ENCODE peak calls at places on chromosome 12, in nine cellular contexts. I, Y, U, C, K, V, N, A and G are unnamed samples.

GRCh38 chr12:10940389-10940788 is 1.3 kb upstream of the TAS2R14 start:
- DNase-seq in I (no peak), Y (no peak), U (no peak), C (peak), K (no peak), V (no peak), N (peak), A (peak), G (no peak)

GRCh38 chr12:58425481-58426392 is 484.4 kb downstream of the ATP23 start:
- DNase-seq in I (no peak), Y (peak), U (no peak), C (peak), K (no peak), V (no peak), N (peak), A (peak), G (peak)

GRCh38 chr12:88111074-88111652 is 30.7 kb downstream of the CEP290 start:
- DNase-seq in I (no peak), Y (peak), U (no peak), C (peak), K (no peak), V (no peak), N (peak), A (peak), G (no peak)

GRCh38 chr12:92615703-92616102 is 87.1 kb upstream of the PLEKHG7 start:
- DNase-seq in I (no peak), Y (no peak), U (no peak), C (no peak), K (no peak), V (no peak), N (no peak), A (no peak), G (no peak)

GRCh38 chr12:121138284-121138683 is 5.6 kb downstream of the P2RX7 start:
- DNase-seq in I (no peak), Y (no peak), U (no peak), C (no peak), K (no peak), V (no peak), N (no peak), A (no peak), G (no peak)

GRCh38 chr12:80714846-80715245 is 1.9 kb upstream of the MYF5 start:
- DNase-seq in I (no peak), Y (no peak), U (no peak), C (no peak), K (no peak), V (no peak), N (no peak), A (no peak), G (no peak)

GRCh38 chr12:20585055-20585625 is 110.0 kb upstream of the SLCO1C1 start:
- DNase-seq in I (no peak), Y (no peak), U (no peak), C (no peak), K (no peak), V (no peak), N (no peak), A (no peak), G (no peak)

GRCh38 chr12:76310110-76310509 is 38.1 kb downstream of the BBS10 start:
- DNase-seq in I (no peak), Y (no peak), U (no peak), C (peak), K (no peak), V (no peak), N (peak), A (peak), G (no peak)

GRCh38 chr12:12546314-12546772 is 16.3 kb downstream of the DUSP16 start:
- DNase-seq in I (no peak), Y (no peak), U (no peak), C (peak), K (no peak), V (no peak), N (no peak), A (no peak), G (no peak)

GRCh38 chr12:22715254-22715653 is 90.3 kb downstream of the ETNK1 start:
- DNase-seq in I (no peak), Y (no peak), U (no peak), C (no peak), K (no peak), V (no peak), N (no peak), A (no peak), G (no peak)

DNA sequence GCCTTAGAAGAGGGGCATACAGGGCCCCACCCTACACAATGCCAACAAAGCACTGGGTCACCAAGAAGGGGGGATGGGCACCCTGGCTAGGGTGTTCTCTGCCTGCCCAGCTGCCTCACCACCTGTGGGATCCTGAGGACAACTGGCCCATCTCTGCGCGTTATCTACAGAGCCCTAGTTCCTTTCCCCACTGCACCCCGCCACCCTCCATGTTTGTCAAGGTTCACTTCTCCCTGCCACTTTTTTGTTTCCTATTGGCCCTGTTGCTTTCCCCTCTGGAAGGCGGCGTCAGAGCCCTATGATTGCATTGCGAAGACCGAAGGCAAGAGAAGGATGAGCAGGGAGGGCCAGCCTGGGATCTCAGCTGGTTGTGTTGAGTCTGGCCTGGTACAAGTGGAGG is 1.6 kb downstream of the SLC48A1 start:
- DNase-seq in I (no peak), Y (no peak), U (no peak), C (no peak), K (no peak), V (no peak), N (no peak), A (no peak), G (no peak)
- H3K4me3 ChIP-seq in I (no peak), Y (no peak), U (no peak), C (no peak), K (no peak), V (no peak), N (no peak), A (no peak), G (no peak)

DNA sequence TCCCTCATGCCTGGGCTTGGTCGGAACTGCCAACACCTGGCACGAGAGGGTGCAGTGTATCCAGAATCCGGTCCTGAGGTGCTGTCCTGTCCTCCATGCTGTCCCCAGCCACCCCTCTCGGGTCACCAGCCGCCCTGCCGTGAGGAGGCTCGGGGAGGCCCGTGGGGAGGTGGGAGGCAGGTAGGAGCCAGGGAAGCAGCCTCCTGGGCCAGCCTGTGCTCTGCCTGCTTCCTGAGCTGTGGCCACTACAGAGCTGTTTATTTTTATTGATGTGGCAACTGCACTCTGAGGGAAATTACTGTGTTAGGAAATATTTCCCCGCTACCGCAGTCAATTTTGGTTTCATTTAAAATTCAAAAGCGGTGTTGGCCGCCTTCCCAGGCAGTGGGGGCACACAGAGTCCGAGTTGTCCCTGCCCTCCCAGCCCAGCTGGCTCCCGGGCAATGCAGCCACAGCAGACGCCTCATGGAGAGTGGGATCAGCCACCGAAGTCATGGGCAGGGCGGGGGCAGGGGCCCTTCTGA is 18.3 kb downstream of the NOC4L start:
- DNase-seq in I (no peak), Y (no peak), U (peak), C (peak), K (no peak), V (no peak), N (no peak), A (peak), G (no peak)
- TF ChIP-seq CTCF in I (no peak), Y (no peak), U (no peak), C (no peak), K (no peak), V (no peak), N (no peak), A (no peak), G (no peak)

GRCh38 chr12:130160711-130161231 is 1.5 kb upstream of the FZD10 start:
- DNase-seq in I (no peak), Y (no peak), U (no peak), C (no peak), K (no peak), V (no peak), N (no peak), A (no peak), G (no peak)
- H3K4me3 ChIP-seq in I (peak), Y (no peak), U (peak), C (no peak), K (no peak), V (no peak), N (peak), A (no peak), G (no peak)

GRCh38 chr12:50642035-50642451 is 121.9 kb upstream of the ATF1 start:
- DNase-seq in I (no peak), Y (no peak), U (no peak), C (peak), K (no peak), V (no peak), N (peak), A (peak), G (no peak)

GRCh38 chr12:50642755-50643154 is 121.1 kb upstream of the ATF1 start:
- DNase-seq in I (no peak), Y (no peak), U (no peak), C (no peak), K (no peak), V (no peak), N (no peak), A (no peak), G (no peak)

GRCh38 chr12:50640321-50640939 is 123.5 kb upstream of the ATF1 start:
- DNase-seq in I (no peak), Y (no peak), U (no peak), C (no peak), K (no peak), V (no peak), N (no peak), A (no peak), G (no peak)

GRCh38 chr12:50639721-50640120 is 124.2 kb upstream of the ATF1 start:
- DNase-seq in I (no peak), Y (no peak), U (no peak), C (no peak), K (no peak), V (no peak), N (no peak), A (no peak), G (no peak)

GRCh38 chr12:50641566-50641965 is 122.3 kb upstream of the ATF1 start:
- DNase-seq in I (no peak), Y (no peak), U (no peak), C (no peak), K (no peak), V (no peak), N (no peak), A (no peak), G (no peak)
- TF ChIP-seq CTCF in I (no peak), Y (no peak), U (no peak), C (no peak), K (no peak), V (no peak), N (no peak), A (no peak), G (no peak)

DNA sequence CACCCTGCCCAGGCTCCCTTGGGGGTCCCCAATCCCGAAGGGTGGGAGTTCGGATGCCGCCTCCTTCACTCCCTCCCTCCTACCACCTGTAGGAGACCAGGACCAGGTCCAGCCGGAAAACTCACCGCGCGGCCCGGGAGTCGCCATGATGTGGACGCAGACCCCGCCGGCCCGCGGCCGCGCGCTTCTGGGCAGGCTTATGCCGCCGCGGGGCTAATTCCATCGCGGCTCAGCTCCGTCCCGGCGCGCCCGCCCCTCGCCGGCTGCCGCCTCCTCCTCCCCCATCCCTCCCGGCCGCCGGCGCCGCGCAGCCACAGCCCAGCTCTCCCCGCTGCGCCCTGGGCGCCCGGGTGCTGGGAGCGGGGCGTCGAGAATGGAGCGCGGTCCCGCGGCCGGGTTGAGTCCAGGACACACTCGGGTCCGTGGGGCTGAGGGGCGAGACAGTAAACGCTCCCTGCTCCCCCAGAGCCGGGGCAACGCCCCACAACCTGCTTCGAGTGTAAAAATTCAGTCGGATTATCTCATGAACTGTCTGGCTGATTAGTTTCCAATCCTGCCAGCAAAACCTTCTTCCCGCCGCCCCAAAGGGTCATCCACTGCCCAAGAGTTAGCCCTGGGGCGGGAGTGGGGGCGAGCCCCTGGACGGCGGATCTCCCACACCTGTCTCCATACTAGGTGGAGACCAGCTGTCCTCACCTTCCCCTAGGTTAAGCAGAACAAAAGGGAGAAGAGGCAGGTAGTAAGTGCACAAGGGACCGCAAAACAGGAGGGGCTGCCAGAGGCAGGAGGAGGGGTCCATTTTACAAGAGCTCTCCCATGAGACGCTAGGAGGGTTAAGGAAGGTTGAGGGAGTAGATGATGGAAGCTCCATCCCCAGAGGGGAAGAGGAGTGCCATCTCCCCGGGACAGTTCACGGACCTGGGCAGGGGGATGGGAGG is at the start of gene ANO2:
- DNase-seq in I (peak), Y (no peak), U (no peak), C (no peak), K (no peak), V (peak), N (no peak), A (peak), G (no peak)
- H3K4me3 ChIP-seq in I (peak), Y (no peak), U (peak), C (peak), K (peak), V (peak), N (peak), A (peak), G (no peak)

DNA sequence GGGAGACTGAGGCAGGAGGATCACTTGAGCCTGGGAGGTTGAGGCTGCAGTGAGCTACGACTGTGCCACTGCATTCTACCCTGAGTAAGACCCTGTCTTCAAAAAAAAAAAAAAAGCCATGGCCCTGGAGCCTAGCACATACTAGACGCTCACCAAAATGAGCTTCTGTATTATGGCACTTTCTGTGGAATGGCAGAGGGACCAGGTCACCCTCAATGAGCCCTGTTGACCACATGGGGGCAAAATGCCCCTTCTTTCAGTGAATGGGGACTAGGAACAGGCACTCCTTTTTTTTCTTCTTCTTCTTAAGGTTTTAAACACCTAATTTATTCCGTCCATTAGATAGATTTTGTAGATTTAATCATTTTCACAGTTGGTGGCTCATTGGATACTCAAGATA is 50.5 kb downstream of the FAM222A start:
- DNase-seq in I (peak), Y (no peak), U (no peak), C (no peak), K (no peak), V (peak), N (no peak), A (no peak), G (no peak)
- TF ChIP-seq CTCF in I (peak), Y (no peak), U (no peak), C (no peak), K (no peak), V (peak), N (peak), A (no peak), G (no peak)

GRCh38 chr12:48160807-48161206 is 3.5 kb upstream of the ASB8 start:
- DNase-seq in I (no peak), Y (no peak), U (peak), C (no peak), K (no peak), V (no peak), N (no peak), A (peak), G (peak)

GRCh38 chr12:48156648-48157015 is 683 bp downstream of the ASB8 start:
- DNase-seq in I (no peak), Y (no peak), U (no peak), C (peak), K (no peak), V (no peak), N (no peak), A (no peak), G (no peak)

GRCh38 chr12:48157016-48157888 is at the start of gene ASB8:
- DNase-seq in I (peak), Y (peak), U (peak), C (peak), K (peak), V (peak), N (peak), A (peak), G (peak)

GRCh38 chr12:48159976-48160525 is 2.7 kb upstream of the ASB8 start:
- DNase-seq in I (no peak), Y (no peak), U (no peak), C (peak), K (no peak), V (no peak), N (no peak), A (peak), G (no peak)

DNA sequence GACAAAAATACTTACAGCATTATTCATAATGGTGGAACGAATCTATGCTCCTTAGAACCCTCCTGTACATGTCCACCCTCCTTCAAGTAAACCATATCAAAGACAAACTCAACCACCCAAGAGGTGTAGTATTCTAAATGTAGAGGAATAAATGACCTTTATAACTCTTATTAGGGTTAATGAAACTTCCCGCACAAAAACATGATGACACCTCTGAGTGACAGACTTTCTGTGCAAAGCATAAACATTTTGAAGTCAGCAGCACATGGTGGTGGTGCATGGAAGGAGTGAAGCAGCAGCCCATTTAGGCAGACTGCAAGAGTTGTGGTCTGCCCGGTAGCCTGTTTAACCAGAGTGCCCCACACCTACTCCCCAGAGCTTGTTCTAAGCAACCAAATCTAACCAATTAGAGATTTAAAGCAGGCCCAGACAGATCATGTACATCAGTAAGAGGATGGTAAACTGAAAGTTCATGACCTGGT is 615 bp upstream of the ASB8 start:
- DNase-seq in I (no peak), Y (no peak), U (no peak), C (no peak), K (no peak), V (no peak), N (no peak), A (no peak), G (no peak)
- H3K4me3 ChIP-seq in I (peak), Y (peak), U (peak), C (peak), K (peak), V (peak), N (peak), A (peak), G (no peak)

DNA sequence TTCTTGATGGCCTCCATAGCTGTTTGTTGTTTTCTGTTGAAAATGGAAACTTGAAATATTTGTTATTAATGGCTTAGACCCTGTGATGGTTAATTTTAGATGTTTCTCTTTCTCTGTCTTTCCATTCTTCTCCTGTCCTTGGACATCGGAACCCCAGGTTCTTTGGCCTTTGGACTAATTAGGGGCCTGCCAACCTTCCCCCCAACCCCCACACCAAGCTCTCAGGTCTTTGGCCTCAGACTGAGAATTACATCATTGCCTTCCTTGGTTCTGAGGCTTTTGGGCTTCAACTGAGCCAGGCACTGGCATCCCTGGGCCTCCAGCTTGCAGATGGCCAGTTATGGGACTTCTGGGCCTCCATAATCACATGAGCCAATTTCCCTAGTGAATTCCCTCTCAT is 71.6 kb downstream of the FGD4 start:
- DNase-seq in I (no peak), Y (no peak), U (no peak), C (no peak), K (no peak), V (peak), N (no peak), A (no peak), G (no peak)
- TF ChIP-seq CTCF in I (no peak), Y (no peak), U (no peak), C (no peak), K (no peak), V (no peak), N (no peak), A (no peak), G (no peak)

DNA sequence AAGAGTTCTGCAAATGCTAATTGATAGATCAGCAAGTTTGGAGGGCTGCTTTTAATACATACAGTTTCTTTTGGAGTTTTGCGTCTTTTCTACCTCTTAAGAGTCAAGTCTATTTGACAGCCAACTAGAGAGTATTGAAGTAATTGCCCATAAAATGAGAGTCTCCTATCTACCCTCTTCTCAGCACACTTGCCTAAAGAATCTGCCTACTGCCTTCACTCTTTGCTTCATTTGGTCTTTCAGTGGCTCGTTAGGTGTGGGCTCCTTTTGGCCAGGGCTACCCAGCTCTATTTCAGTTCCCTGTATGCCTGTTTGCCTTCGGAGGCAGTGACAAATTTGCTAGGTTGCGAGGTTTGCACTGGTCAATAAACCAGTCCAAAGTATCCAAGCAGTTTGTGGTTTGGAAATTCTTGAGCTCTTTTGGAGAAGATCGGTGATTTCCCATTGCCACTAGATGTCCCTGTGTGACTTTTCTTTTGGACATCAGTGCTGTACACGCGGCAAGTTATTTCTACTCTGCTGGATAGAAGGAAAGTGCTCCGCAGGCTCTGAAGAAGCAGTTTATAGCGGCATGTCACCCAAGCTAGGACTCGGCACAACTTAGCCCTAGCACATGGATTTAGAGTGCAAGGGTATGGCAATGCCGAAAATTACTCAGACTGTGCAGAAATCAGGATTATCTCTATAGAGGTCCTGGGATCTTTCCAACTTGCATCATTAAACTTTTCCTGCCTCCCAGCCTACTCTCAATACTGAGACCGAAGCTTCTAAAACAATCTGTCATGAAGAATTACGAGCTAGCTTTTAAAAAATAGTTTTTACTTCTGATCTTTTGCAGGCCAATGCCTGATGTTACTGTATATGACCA is 38.6 kb downstream of the MGST1 start:
- DNase-seq in I (peak), Y (peak), U (peak), C (peak), K (no peak), V (peak), N (peak), A (peak), G (no peak)
- H3K4me3 ChIP-seq in I (no peak), Y (no peak), U (no peak), C (no peak), K (no peak), V (peak), N (no peak), A (no peak), G (no peak)